ENCODE peak calls at places on chromosome 4, in four cellular contexts. M, V, W and O are unnamed samples.

GRCh38 chr4:136927172-136927571 is 605.1 kb downstream of the PCDH18 start:
- DNase-seq in M (peak), V (peak), W (no peak), O (no peak)

GRCh38 chr4:88481557-88481956 is 24.6 kb downstream of the HERC5 start:
- DNase-seq in M (no peak), V (no peak), W (no peak), O (no peak)

GRCh38 chr4:159881158-159881557 is 778.3 kb downstream of the RAPGEF2 start:
- DNase-seq in M (no peak), V (no peak), W (no peak), O (no peak)

GRCh38 chr4:38967260-38968095 is 64.7 kb downstream of the TMEM156 start:
- DNase-seq in M (peak), V (peak), W (no peak), O (no peak)

GRCh38 chr4:107939307-107939706 is 8.0 kb downstream of the CYP2U1 start:
- DNase-seq in M (peak), V (no peak), W (no peak), O (no peak)

GRCh38 chr4:151674804-151675290 is 86.0 kb downstream of the GATB start:
- DNase-seq in M (no peak), V (peak), W (peak), O (peak)

GRCh38 chr4:64144994-64145393 is 264.3 kb downstream of the TECRL start:
- DNase-seq in M (no peak), V (no peak), W (no peak), O (no peak)

GRCh38 chr4:151537726-151538125 is 128.8 kb downstream of the FHIP1A start:
- DNase-seq in M (no peak), V (no peak), W (no peak), O (no peak)

GRCh38 chr4:74364649-74365491 is at the start of gene EREG:
- DNase-seq in M (peak), V (peak), W (peak), O (peak)

GRCh38 chr4:90727938-90728337 is 600.7 kb downstream of the CCSER1 start:
- DNase-seq in M (no peak), V (peak), W (peak), O (peak)

DNA sequence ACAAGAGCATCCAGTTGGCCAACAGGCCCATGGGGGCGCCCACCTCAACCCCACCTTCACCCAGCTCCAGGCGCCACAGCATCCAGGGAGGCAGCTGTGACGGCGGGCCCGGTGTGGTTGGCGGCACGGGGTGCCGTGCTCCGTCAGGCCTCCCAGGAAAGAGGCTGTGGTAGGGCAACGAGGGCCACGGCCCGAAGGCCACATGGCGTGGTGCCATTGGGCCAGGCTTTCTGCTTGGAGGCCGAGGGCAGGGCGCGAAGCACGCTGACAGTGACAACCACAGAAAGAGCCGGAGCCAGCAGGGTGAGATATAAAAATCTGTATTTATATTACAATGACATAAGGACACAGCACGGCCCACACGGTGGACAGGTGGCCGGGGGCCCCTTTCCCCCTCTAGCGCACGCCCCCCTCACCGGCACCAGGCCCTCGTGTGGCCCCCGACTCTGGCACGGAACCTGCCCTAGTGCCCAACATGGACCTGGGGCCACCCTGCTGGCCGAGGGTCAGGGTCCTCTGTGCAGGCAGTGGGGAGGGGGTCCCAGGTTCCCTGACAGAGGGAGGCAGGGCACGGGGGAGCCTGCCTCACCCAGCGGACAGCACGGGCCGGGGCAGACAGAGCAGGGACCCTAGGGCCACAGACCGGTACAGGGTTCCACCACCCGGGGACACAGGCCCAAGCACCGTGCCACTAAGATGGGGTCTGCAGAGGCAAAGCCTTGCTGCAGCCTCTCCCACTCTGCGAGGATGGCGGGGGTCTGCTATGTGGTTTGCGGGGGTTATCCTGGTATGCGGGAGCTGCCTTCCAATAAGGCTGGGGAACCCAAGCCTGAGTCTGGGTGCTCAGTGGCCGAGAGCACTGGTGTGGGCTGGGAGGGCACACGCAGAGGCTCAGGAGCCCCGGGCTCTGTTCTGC is 5.5 kb upstream of the HAUS3 start:
- DNase-seq in M (no peak), V (no peak), W (no peak), O (no peak)
- H3K56ac ChIP-seq in M (no peak), V (no peak), W (no peak), O (no peak)

DNA sequence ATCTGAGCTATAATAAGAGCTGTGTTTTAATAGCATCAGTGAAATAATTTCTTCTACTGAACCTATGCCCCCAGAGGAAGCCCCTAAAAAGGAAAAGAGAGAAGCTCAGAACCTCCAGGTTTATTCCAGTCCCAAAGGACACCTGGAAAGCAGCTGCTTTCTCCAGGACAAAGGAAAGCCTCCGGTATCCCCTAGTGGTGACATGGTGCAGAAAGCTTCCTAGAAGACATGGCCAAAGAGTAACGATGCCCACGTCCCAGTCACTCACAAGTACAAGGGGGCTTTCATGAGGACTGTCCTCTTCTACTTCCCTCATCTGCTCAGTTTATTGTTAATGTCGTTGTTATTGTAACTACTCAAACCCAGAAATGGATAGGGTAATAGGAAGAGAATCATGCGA is 343.9 kb downstream of the UNC5C start:
- DNase-seq in M (no peak), V (peak), W (no peak), O (no peak)
- H3K56ac ChIP-seq in M (no peak), V (no peak), W (no peak), O (no peak)

GRCh38 chr4:18390655-18391369 is 369.3 kb upstream of the LCORL start:
- DNase-seq in M (no peak), V (peak), W (no peak), O (no peak)
- H3K56ac ChIP-seq in M (no peak), V (no peak), W (no peak), O (no peak)

GRCh38 chr4:122783301-122784215 is 43.1 kb upstream of the FGF2 start:
- DNase-seq in M (peak), V (peak), W (peak), O (peak)
- H3K56ac ChIP-seq in M (peak), V (peak), W (peak), O (peak)

DNA sequence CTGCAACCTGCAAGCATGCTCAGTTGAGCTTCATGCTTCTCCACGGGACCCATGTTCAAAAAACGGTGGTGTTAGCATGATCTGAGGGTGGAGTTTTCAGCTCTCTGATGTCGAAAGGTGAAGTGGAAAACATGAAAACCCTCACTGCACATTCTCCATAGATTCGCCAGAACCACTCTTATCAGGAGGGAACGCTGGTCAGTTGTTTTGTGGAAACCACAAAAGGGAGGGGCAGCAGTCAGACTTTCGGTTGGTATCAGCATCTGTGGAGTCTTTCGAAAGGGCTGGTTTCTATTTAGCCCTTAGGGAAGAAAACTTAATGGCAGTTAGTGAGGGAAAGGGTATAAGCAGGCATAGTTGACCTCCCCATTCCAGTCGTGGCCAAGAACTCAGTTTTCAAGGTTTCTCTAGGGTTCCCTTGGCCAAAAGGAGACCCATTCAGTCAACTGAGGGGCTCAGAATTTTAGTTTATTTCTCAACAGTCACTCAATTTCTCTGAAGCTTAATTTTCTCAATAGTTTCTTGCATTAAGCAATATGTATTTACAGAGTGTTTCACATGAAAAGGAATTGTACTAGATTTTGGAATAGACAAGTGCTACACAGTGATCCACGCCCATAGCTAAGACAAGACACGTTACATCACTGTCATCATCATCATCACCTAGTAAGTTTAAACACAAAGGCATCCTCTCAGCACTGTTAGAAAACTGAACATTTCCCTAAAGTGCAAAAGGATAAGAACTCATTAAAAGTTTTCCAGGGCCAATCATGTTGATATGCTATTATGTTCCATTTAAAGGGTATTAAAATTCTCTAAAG is 12.4 kb downstream of the PPA2 start:
- DNase-seq in M (no peak), V (no peak), W (no peak), O (no peak)
- H3K56ac ChIP-seq in M (no peak), V (no peak), W (no peak), O (no peak)

GRCh38 chr4:21385706-21386105 is 562.9 kb downstream of the KCNIP4 start:
- DNase-seq in M (no peak), V (no peak), W (no peak), O (no peak)

GRCh38 chr4:21386166-21386780 is 562.3 kb downstream of the KCNIP4 start:
- DNase-seq in M (no peak), V (no peak), W (no peak), O (no peak)

GRCh38 chr4:21387683-21388082 is 560.9 kb downstream of the KCNIP4 start:
- DNase-seq in M (no peak), V (no peak), W (no peak), O (no peak)
- H3K56ac ChIP-seq in M (no peak), V (no peak), W (no peak), O (no peak)

GRCh38 chr4:3183008-3183407 is 66.0 kb upstream of the MSANTD1 start:
- DNase-seq in M (no peak), V (no peak), W (no peak), O (no peak)
- H3K56ac ChIP-seq in M (no peak), V (no peak), W (no peak), O (no peak)